ENCODE peak calls at places on chromosomes 1 and 21, in six cellular contexts. D is NCI-H345, T is left cardiac atrium, Q is NCI-H1092, F is ovary, P is posterior cingulate gyrus. X is an unnamed sample.

GRCh38 chr1:22207605-22208264 is 64.8 kb upstream of the WNT4 start:
- DNase-seq in D (no peak), T (no peak), Q (peak; percentile 80), F (no peak), P (peak; percentile 85), X (no peak)

GRCh38 chr1:15504436-15504835 is 19.6 kb downstream of the CASP9 start:
- DNase-seq in D (no peak), T (no peak), Q (no peak), F (no peak), P (no peak), X (no peak)

GRCh38 chr1:1093610-1093943 is 19.5 kb upstream of the RNF223 start:
- DNase-seq in D (no peak), T (no peak), Q (no peak), F (peak; percentile 7), P (peak; percentile 66), X (no peak)

GRCh38 chr21:22575165-22575584 is 1577.0 kb downstream of the NCAM2 start:
- DNase-seq in D (peak; percentile 52), T (no peak), Q (peak; percentile 27), F (no peak), P (no peak), X (peak; percentile 31)

GRCh38 chr1:210332719-210333398 is 4.2 kb downstream of the HHAT start:
- DNase-seq in D (no peak), T (no peak), Q (no peak), F (no peak), P (no peak), X (no peak)

GRCh38 chr1:167223144-167224103 is 2.7 kb downstream of the POU2F1 start:
- DNase-seq in D (no peak), T (no peak), Q (no peak), F (no peak), P (no peak), X (no peak)

GRCh38 chr1:173094539-173094938 is 43.8 kb upstream of the TNFSF18 start:
- DNase-seq in D (no peak), T (no peak), Q (no peak), F (no peak), P (no peak), X (no peak)

GRCh38 chr1:97610748-97611147 is 310.1 kb downstream of the DPYD start:
- DNase-seq in D (no peak), T (no peak), Q (no peak), F (no peak), P (no peak), X (no peak)

GRCh38 chr1:182784556-182785171 is 4.9 kb upstream of the NPL start:
- DNase-seq in D (peak; percentile 56), T (no peak), Q (peak; percentile 60), F (no peak), P (no peak), X (peak; percentile 24)

GRCh38 chr1:234851450-234852438 is 241.8 kb upstream of the IRF2BP2 start:
- DNase-seq in D (no peak), T (peak; percentile 51), Q (no peak), F (no peak), P (no peak), X (peak; percentile 80)

GRCh38 chr1:26970810-26971209 is 10.5 kb upstream of the KDF1 start:
- DNase-seq in D (no peak), T (no peak), Q (no peak), F (no peak), P (no peak), X (peak; percentile 58)

GRCh38 chr1:234727018-234727757 is 117.2 kb upstream of the IRF2BP2 start:
- DNase-seq in D (peak; percentile 46), T (no peak), Q (peak; percentile 37), F (no peak), P (no peak), X (no peak)

GRCh38 chr1:221987860-221988520 is 246.1 kb upstream of the DUSP10 start:
- DNase-seq in D (peak; percentile 81), T (no peak), Q (no peak), F (no peak), P (no peak), X (peak; percentile 34)

GRCh38 chr1:245825128-245825901 is 670.5 kb downstream of the KIF26B start:
- DNase-seq in D (no peak), T (no peak), Q (no peak), F (no peak), P (no peak), X (no peak)

GRCh38 chr1:20371411-20371810 is 80.7 kb downstream of the VWA5B1 start:
- DNase-seq in D (no peak), T (no peak), Q (no peak), F (no peak), P (no peak), X (no peak)

GRCh38 chr1:121519042-121519755 is 334.4 kb downstream of the SRGAP2C start:
- DNase-seq in D (peak; percentile 84), T (peak; percentile 56), Q (peak; percentile 30), F (peak; percentile 7), P (peak; percentile 96), X (peak; percentile 58)

GRCh38 chr1:172255223-172255560 is 165.3 kb upstream of the C1orf105 start:
- DNase-seq in D (no peak), T (no peak), Q (no peak), F (no peak), P (no peak), X (no peak)

GRCh38 chr1:42777860-42778259 is 6.9 kb upstream of the TMEM269 start:
- DNase-seq in D (peak; percentile 25), T (no peak), Q (no peak), F (no peak), P (no peak), X (peak; percentile 19)

X was measured in Caki2.